ENCODE peak calls at places on chromosomes 6 and 20, in six cellular contexts. One of them, this sample, is unnamed.

GRCh38 chr20:5181955-5182354 is 55.1 kb downstream of the CDS2 start:
- DNase-seq in NCI-H2029: peak
- DNase-seq in T-helper 9 cell: no peak
- DNase-seq in NCI-H1417: no peak
- DNase-seq in C1 segment of cervical spinal cord: no peak
- DNase-seq in activated CD4-positive, CD25-positive, alpha-beta regulatory T cell: no peak
- DNase-seq in this sample: no peak

GRCh38 chr6:166465671-166466087 is 82.9 kb upstream of the MPC1 start:
- DNase-seq in C1 segment of cervical spinal cord: no peak
- DNase-seq in NCI-H1417: no peak
- DNase-seq in activated CD4-positive, CD25-positive, alpha-beta regulatory T cell: no peak
- DNase-seq in NCI-H2029: no peak
- DNase-seq in T-helper 9 cell: no peak
- DNase-seq in this sample: no peak

GRCh38 chr6:89356644-89357043 is 4.1 kb upstream of the UBE2J1 start:
- DNase-seq in T-helper 9 cell: no peak
- DNase-seq in NCI-H1417: no peak
- DNase-seq in NCI-H2029: no peak
- DNase-seq in C1 segment of cervical spinal cord: no peak
- DNase-seq in activated CD4-positive, CD25-positive, alpha-beta regulatory T cell: no peak
- DNase-seq in this sample: no peak

GRCh38 chr6:131001113-131001776 is 61.8 kb downstream of the EPB41L2 start:
- DNase-seq in C1 segment of cervical spinal cord: peak
- DNase-seq in NCI-H1417: no peak
- DNase-seq in NCI-H2029: no peak
- DNase-seq in T-helper 9 cell: no peak
- DNase-seq in activated CD4-positive, CD25-positive, alpha-beta regulatory T cell: no peak
- DNase-seq in this sample: no peak

GRCh38 chr20:57432874-57433491 is 41.8 kb downstream of the RBM38 start:
- DNase-seq in T-helper 9 cell: peak
- DNase-seq in activated CD4-positive, CD25-positive, alpha-beta regulatory T cell: no peak
- DNase-seq in NCI-H1417: peak
- DNase-seq in NCI-H2029: no peak
- DNase-seq in C1 segment of cervical spinal cord: no peak
- DNase-seq in this sample: peak

GRCh38 chr6:32192608-32193039 is at the start of gene GPSM3:
- DNase-seq in NCI-H2029: peak
- DNase-seq in NCI-H1417: no peak
- DNase-seq in C1 segment of cervical spinal cord: peak
- DNase-seq in T-helper 9 cell: peak
- DNase-seq in activated CD4-positive, CD25-positive, alpha-beta regulatory T cell: no peak
- DNase-seq in this sample: peak

GRCh38 chr20:2340823-2341222 is 39.9 kb upstream of the TGM6 start:
- DNase-seq in NCI-H2029: no peak
- DNase-seq in activated CD4-positive, CD25-positive, alpha-beta regulatory T cell: no peak
- DNase-seq in NCI-H1417: no peak
- DNase-seq in T-helper 9 cell: no peak
- DNase-seq in C1 segment of cervical spinal cord: no peak
- DNase-seq in this sample: no peak

GRCh38 chr20:53070714-53071392 is 98.7 kb downstream of the TSHZ2 start:
- DNase-seq in T-helper 9 cell: no peak
- DNase-seq in NCI-H2029: no peak
- DNase-seq in C1 segment of cervical spinal cord: no peak
- DNase-seq in NCI-H1417: no peak
- DNase-seq in activated CD4-positive, CD25-positive, alpha-beta regulatory T cell: no peak
- DNase-seq in this sample: no peak

GRCh38 chr6:34112102-34112501 is 33.8 kb downstream of the GRM4 start:
- DNase-seq in activated CD4-positive, CD25-positive, alpha-beta regulatory T cell: no peak
- DNase-seq in T-helper 9 cell: no peak
- DNase-seq in NCI-H2029: no peak
- DNase-seq in C1 segment of cervical spinal cord: no peak
- DNase-seq in NCI-H1417: no peak
- DNase-seq in this sample: no peak

GRCh38 chr20:45798935-45799642 is 7.3 kb downstream of the DNTTIP1 start:
- DNase-seq in activated CD4-positive, CD25-positive, alpha-beta regulatory T cell: peak
- DNase-seq in NCI-H1417: peak
- DNase-seq in NCI-H2029: peak
- DNase-seq in C1 segment of cervical spinal cord: no peak
- DNase-seq in T-helper 9 cell: peak
- DNase-seq in this sample: peak

GRCh38 chr6:14146459-14147096 is 29.0 kb downstream of the CD83 start:
- DNase-seq in NCI-H2029: peak
- DNase-seq in activated CD4-positive, CD25-positive, alpha-beta regulatory T cell: no peak
- DNase-seq in NCI-H1417: peak
- DNase-seq in C1 segment of cervical spinal cord: no peak
- DNase-seq in T-helper 9 cell: no peak
- DNase-seq in this sample: no peak

GRCh38 chr6:22570185-22570551 is 802 bp downstream of the HDGFL1 start:
- DNase-seq in NCI-H2029: no peak
- DNase-seq in NCI-H1417: no peak
- DNase-seq in C1 segment of cervical spinal cord: no peak
- DNase-seq in activated CD4-positive, CD25-positive, alpha-beta regulatory T cell: no peak
- DNase-seq in T-helper 9 cell: peak
- DNase-seq in this sample: no peak

GRCh38 chr6:156953478-156954146 is 176.4 kb downstream of the ARID1B start:
- DNase-seq in NCI-H1417: peak
- DNase-seq in activated CD4-positive, CD25-positive, alpha-beta regulatory T cell: no peak
- DNase-seq in C1 segment of cervical spinal cord: no peak
- DNase-seq in NCI-H2029: peak
- DNase-seq in T-helper 9 cell: no peak
- DNase-seq in this sample: no peak

GRCh38 chr6:143592335-143592734 is 80.8 kb upstream of the FUCA2 start:
- DNase-seq in NCI-H1417: peak
- DNase-seq in NCI-H2029: no peak
- DNase-seq in activated CD4-positive, CD25-positive, alpha-beta regulatory T cell: no peak
- DNase-seq in C1 segment of cervical spinal cord: no peak
- DNase-seq in T-helper 9 cell: no peak
- DNase-seq in this sample: no peak

GRCh38 chr20:2093200-2093781 is 8.3 kb upstream of the STK35 start:
- DNase-seq in activated CD4-positive, CD25-positive, alpha-beta regulatory T cell: no peak
- DNase-seq in NCI-H1417: no peak
- DNase-seq in T-helper 9 cell: no peak
- DNase-seq in C1 segment of cervical spinal cord: no peak
- DNase-seq in NCI-H2029: no peak
- DNase-seq in this sample: peak

GRCh38 chr6:116289876-116290275 is 10.1 kb upstream of the TSPYL1 start:
- DNase-seq in NCI-H1417: no peak
- DNase-seq in NCI-H2029: no peak
- DNase-seq in T-helper 9 cell: no peak
- DNase-seq in activated CD4-positive, CD25-positive, alpha-beta regulatory T cell: no peak
- DNase-seq in C1 segment of cervical spinal cord: no peak
- DNase-seq in this sample: no peak

GRCh38 chr20:32930181-32930580 is 71.5 kb downstream of the EFCAB8 start:
- DNase-seq in NCI-H2029: no peak
- DNase-seq in activated CD4-positive, CD25-positive, alpha-beta regulatory T cell: no peak
- DNase-seq in T-helper 9 cell: no peak
- DNase-seq in C1 segment of cervical spinal cord: no peak
- DNase-seq in NCI-H1417: no peak
- DNase-seq in this sample: no peak

GRCh38 chr6:32070814-32071466 is 32.7 kb downstream of the CYP21A2 start:
- DNase-seq in T-helper 9 cell: no peak
- DNase-seq in NCI-H2029: no peak
- DNase-seq in C1 segment of cervical spinal cord: no peak
- DNase-seq in NCI-H1417: no peak
- DNase-seq in activated CD4-positive, CD25-positive, alpha-beta regulatory T cell: no peak
- DNase-seq in this sample: no peak

GRCh38 chr6:159212026-159212425 is 42.8 kb downstream of the FNDC1 start:
- DNase-seq in C1 segment of cervical spinal cord: no peak
- DNase-seq in NCI-H2029: no peak
- DNase-seq in T-helper 9 cell: no peak
- DNase-seq in NCI-H1417: peak
- DNase-seq in activated CD4-positive, CD25-positive, alpha-beta regulatory T cell: no peak
- DNase-seq in this sample: no peak

GRCh38 chr6:154301086-154301625 is 55.4 kb downstream of the IPCEF1 start:
- DNase-seq in NCI-H2029: no peak
- DNase-seq in C1 segment of cervical spinal cord: no peak
- DNase-seq in NCI-H1417: no peak
- DNase-seq in activated CD4-positive, CD25-positive, alpha-beta regulatory T cell: no peak
- DNase-seq in T-helper 9 cell: no peak
- DNase-seq in this sample: no peak

GRCh38 chr20:42191140-42191860 is 573.1 kb upstream of the CHD6 start:
- DNase-seq in C1 segment of cervical spinal cord: no peak
- DNase-seq in NCI-H2029: no peak
- DNase-seq in T-helper 9 cell: no peak
- DNase-seq in activated CD4-positive, CD25-positive, alpha-beta regulatory T cell: no peak
- DNase-seq in NCI-H1417: no peak
- DNase-seq in this sample: no peak

GRCh38 chr6:56526860-56527544 is 115.7 kb downstream of the DST start:
- DNase-seq in NCI-H1417: no peak
- DNase-seq in NCI-H2029: no peak
- DNase-seq in C1 segment of cervical spinal cord: no peak
- DNase-seq in activated CD4-positive, CD25-positive, alpha-beta regulatory T cell: no peak
- DNase-seq in T-helper 9 cell: no peak
- DNase-seq in this sample: no peak

GRCh38 chr6:118660218-118660569 is 8.8 kb upstream of the CEP85L start:
- DNase-seq in activated CD4-positive, CD25-positive, alpha-beta regulatory T cell: peak
- DNase-seq in NCI-H1417: peak
- DNase-seq in T-helper 9 cell: peak
- DNase-seq in NCI-H2029: peak
- DNase-seq in C1 segment of cervical spinal cord: no peak
- DNase-seq in this sample: no peak

GRCh38 chr20:46000571-46001145 is 8.1 kb upstream of the MMP9 start:
- DNase-seq in T-helper 9 cell: no peak
- DNase-seq in C1 segment of cervical spinal cord: no peak
- DNase-seq in NCI-H1417: no peak
- DNase-seq in activated CD4-positive, CD25-positive, alpha-beta regulatory T cell: no peak
- DNase-seq in NCI-H2029: no peak
- DNase-seq in this sample: no peak

GRCh38 chr20:50303573-50304500 is 113.2 kb downstream of the CEBPB start:
- DNase-seq in NCI-H1417: peak
- DNase-seq in C1 segment of cervical spinal cord: peak
- DNase-seq in T-helper 9 cell: no peak
- DNase-seq in activated CD4-positive, CD25-positive, alpha-beta regulatory T cell: no peak
- DNase-seq in NCI-H2029: peak
- DNase-seq in this sample: peak

GRCh38 chr6:72623808-72624207 is 1.9 kb downstream of the KCNQ5 start:
- DNase-seq in T-helper 9 cell: no peak
- DNase-seq in NCI-H2029: no peak
- DNase-seq in NCI-H1417: no peak
- DNase-seq in activated CD4-positive, CD25-positive, alpha-beta regulatory T cell: no peak
- DNase-seq in C1 segment of cervical spinal cord: no peak
- DNase-seq in this sample: no peak

GRCh38 chr6:33197431-33198048 is 2.9 kb downstream of the RXRB start:
- DNase-seq in C1 segment of cervical spinal cord: no peak
- DNase-seq in NCI-H2029: peak
- DNase-seq in activated CD4-positive, CD25-positive, alpha-beta regulatory T cell: no peak
- DNase-seq in T-helper 9 cell: no peak
- DNase-seq in NCI-H1417: peak
- DNase-seq in this sample: peak

GRCh38 chr20:25019381-25020155 is 27.0 kb upstream of the APMAP start:
- DNase-seq in T-helper 9 cell: no peak
- DNase-seq in activated CD4-positive, CD25-positive, alpha-beta regulatory T cell: no peak
- DNase-seq in NCI-H1417: no peak
- DNase-seq in NCI-H2029: no peak
- DNase-seq in C1 segment of cervical spinal cord: no peak
- DNase-seq in this sample: peak